ENCODE peak calls at places on chromosomes 1 and 21, in six cellular contexts. A is PC-9, E is Caco-2, Y is body of pancreas, F is epithelial cell of esophagus, I is choroid plexus epithelial cell. C is an unnamed sample.

GRCh38 chr1:67724928-67725560 is 40.0 kb downstream of the GADD45A start:
- DNase-seq in F (peak; percentile 80), Y (peak; percentile 42), I (peak; percentile 91), E (no peak), A (no peak), C (no peak)

GRCh38 chr21:44964381-44964780 is 24.6 kb downstream of the SLX9 start:
- DNase-seq in Y (no peak), A (no peak), E (no peak), I (no peak), F (no peak), C (no peak)

GRCh38 chr1:74425669-74426068 is 86.7 kb downstream of the LRRC53 start:
- DNase-seq in F (no peak), Y (no peak), E (no peak), A (no peak), I (no peak), C (no peak)

GRCh38 chr1:159200759-159201158 is 3.9 kb upstream of the ACKR1 start:
- DNase-seq in E (no peak), F (no peak), Y (no peak), A (no peak), I (no peak), C (no peak)

GRCh38 chr1:213369465-213369864 is 318.4 kb downstream of the RPS6KC1 start:
- DNase-seq in E (no peak), Y (no peak), I (peak; percentile 2), A (no peak), F (no peak), C (no peak)

GRCh38 chr1:44707112-44707881 is 23.7 kb downstream of the RNU5D-1 start:
- DNase-seq in Y (no peak), A (peak; percentile 90), E (no peak), F (peak; percentile 98), I (peak; percentile 81), C (no peak)

GRCh38 chr1:53682369-53682685 is 56.6 kb downstream of the GLIS1 start:
- DNase-seq in A (no peak), E (no peak), Y (no peak), I (no peak), F (no peak), C (no peak)

GRCh38 chr1:103529746-103530145 is 4.2 kb downstream of the RNPC3 start:
- DNase-seq in I (peak; percentile 69), E (no peak), Y (peak; percentile 65), F (peak; percentile 89), A (no peak), C (no peak)

GRCh38 chr1:22263359-22263758 is 120.5 kb upstream of the WNT4 start:
- DNase-seq in F (no peak), A (no peak), I (no peak), E (no peak), Y (no peak), C (no peak)

GRCh38 chr21:46564391-46564790 is 40.5 kb downstream of the S100B start:
- DNase-seq in E (no peak), I (no peak), F (no peak), Y (no peak), A (no peak), C (no peak)

GRCh38 chr1:246081138-246081702 is 425.9 kb downstream of the SMYD3 start:
- DNase-seq in I (no peak), F (no peak), E (no peak), A (no peak), Y (no peak), C (no peak)

GRCh38 chr1:164296172-164296571 is 262.8 kb upstream of the PBX1 start:
- DNase-seq in I (no peak), A (no peak), F (no peak), Y (no peak), E (no peak), C (no peak)
- H3K4me3 ChIP-seq in I (no peak overlapping the region), A (no peak overlapping the region), F (no peak overlapping the region), Y (no peak overlapping the region), E (no peak overlapping the region), C (no peak overlapping the region)

GRCh38 chr1:228125185-228125584 is 14.9 kb upstream of the GUK1 start:
- DNase-seq in F (no peak), Y (no peak), I (no peak), A (no peak), E (no peak), C (no peak)

GRCh38 chr1:228122921-228123441 is 13.9 kb upstream of the MRPL55 start:
- DNase-seq in Y (no peak), F (no peak), A (no peak), I (no peak), E (no peak), C (no peak)

GRCh38 chr1:228118040-228118439 is 8.9 kb upstream of the MRPL55 start:
- DNase-seq in I (no peak), A (no peak), E (no peak), F (no peak), Y (no peak), C (no peak)

GRCh38 chr1:228117335-228117734 is 8.2 kb upstream of the MRPL55 start:
- DNase-seq in Y (no peak), A (no peak), I (no peak), F (no peak), E (no peak), C (no peak)

GRCh38 chr1:228120351-228121091 is 11.4 kb upstream of the MRPL55 start:
- DNase-seq in Y (no peak), E (no peak), F (peak; percentile 46), A (no peak), I (no peak), C (no peak)
- TF ChIP-seq CTCF in Y (no peak), E (no peak), F (no peak), A (no peak), I (no peak), C (no peak)

DNA sequence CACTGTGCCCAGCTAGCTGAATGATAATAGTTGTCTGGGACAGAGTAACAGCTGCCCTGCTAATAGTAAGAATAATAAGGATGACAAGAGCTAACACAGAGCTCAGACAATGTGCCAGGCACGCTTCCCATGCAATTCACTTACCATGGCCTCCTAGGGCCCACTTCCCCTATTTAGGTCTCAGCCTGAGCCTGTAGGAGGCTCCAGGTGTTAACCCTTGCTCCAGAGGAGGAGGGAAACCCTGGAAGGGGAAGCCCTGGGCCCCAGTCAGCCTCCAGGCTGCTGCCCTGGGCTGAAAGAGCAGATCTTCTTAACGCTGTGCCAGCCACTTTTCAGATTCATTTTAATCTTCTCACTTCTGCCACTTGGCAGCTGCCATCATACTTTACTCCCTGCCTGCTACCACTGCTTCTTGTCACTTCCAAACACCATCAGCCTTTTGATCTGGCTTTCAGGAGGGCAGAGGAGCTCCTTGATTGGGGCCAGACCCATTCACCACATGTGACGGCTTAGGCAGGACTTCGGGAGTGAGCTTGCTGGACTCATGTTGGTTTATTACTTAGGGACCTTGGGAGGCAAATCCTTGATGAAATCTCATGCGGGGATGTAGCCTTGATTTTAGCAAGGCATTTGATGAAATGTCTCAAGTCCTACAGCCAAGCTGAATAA is 66.7 kb upstream of the PARP1 start:
- DNase-seq in E (peak; percentile 13), F (no peak), Y (no peak), I (no peak), A (no peak), C (no peak)
- H3K4me3 ChIP-seq in E (no peak overlapping the region), F (no peak overlapping the region), Y (no peak overlapping the region), I (no peak overlapping the region), A (no peak overlapping the region), C (no peak overlapping the region)

DNA sequence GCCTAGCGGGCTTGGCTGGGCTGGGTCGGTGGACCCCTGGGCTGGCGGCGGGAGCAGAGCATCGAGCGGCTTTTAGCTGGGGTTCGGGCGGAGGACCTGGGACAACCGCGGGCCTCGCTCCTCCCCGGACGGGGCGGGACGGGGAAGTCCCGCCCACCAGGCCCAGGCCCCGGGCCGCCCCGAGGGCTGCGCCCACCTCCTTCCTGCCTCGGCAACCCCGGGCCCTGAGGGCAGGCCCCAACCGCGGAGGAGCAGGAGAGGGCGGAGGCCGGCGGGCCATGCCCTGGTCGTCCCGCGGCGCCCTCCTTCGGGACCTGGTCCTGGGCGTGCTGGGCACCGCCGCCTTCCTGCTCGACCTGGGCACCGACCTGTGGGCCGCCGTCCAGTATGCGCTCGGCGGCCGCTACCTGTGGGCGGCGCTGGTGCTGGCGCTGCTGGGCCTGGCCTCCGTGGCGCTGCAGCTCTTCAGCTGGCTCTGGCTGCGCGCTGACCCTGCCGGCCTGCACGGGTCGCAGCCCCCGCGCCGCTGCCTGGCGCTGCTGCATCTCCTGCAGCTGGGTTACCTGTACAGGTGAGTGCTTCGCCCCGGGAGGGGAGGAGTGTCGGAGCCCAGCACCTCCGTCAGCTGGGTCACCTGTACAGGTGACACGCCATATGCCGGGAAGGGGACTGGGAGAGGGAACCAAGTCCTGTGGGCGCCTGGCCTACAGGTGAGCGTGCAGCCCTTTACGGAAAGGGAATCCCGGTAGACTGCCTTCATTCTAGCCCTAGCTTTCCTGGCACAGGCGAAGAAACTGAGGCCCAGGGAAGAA is at the start of gene XKR8:
- DNase-seq in F (peak; percentile 73), I (peak; percentile 60), Y (peak; percentile 87), E (peak; percentile 84), A (peak; percentile 56), C (peak; percentile 45)
- TF ChIP-seq CTCF in F (peak; percentile 23), I (peak; percentile 35), Y (peak; percentile 59), E (peak; percentile 35), A (peak; percentile 44), C (peak; percentile 85)

GRCh38 chr1:172442404-172442803 is 1.5 kb downstream of the PIGC start:
- DNase-seq in I (no peak), F (no peak), E (no peak), Y (no peak), A (no peak), C (no peak)
- H3K4me3 ChIP-seq in I (no peak overlapping the region), F (no peak overlapping the region), E (no peak overlapping the region), Y (no peak overlapping the region), A (peak overlapping the region; percentile 76), C (no peak overlapping the region)

DNA sequence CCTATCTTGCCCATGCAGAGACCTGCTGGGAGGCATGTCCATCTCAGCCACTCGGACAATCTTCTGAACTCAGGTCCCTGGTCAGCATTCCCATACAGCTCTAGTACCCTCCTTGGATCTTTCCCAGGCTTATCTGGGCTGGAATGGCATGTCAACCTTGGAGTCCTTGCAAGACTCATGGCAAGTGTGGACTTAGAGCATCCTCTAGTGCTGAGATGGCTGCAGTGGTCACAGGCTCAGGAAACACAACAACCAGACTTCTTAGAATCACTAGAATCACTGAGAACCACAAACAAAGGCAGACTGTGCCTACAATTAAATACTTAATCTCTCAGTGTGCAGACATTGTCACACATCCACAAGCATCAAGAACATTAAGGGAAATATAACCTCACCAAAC is 73.1 kb upstream of the TSHB start:
- DNase-seq in A (no peak), E (peak; percentile 11), I (peak; percentile 40), Y (no peak), F (peak; percentile 70), C (peak; percentile 27)
- TF ChIP-seq CTCF in A (peak; percentile 60), E (no peak), I (peak; percentile 45), Y (peak; percentile 20), F (peak; percentile 87), C (peak; percentile 82)

GRCh38 chr1:111535256-111536191 is 32.1 kb upstream of the ADORA3 start:
- DNase-seq in I (no peak), F (no peak), E (no peak), A (no peak), Y (no peak), C (no peak)

GRCh38 chr1:111541721-111542120 is 38.3 kb upstream of the ADORA3 start:
- DNase-seq in E (peak; percentile 28), I (peak; percentile 56), F (peak; percentile 72), Y (no peak), A (peak; percentile 88), C (no peak)

GRCh38 chr1:111540928-111541327 is 37.5 kb upstream of the ADORA3 start:
- DNase-seq in I (no peak), F (no peak), A (no peak), E (no peak), Y (no peak), C (no peak)

GRCh38 chr1:111542187-111542586 is 38.8 kb upstream of the ADORA3 start:
- DNase-seq in Y (no peak), F (no peak), A (no peak), I (no peak), E (peak; percentile 15), C (no peak)

GRCh38 chr1:111538343-111539035 is 35.1 kb upstream of the ADORA3 start:
- DNase-seq in A (peak; percentile 62), Y (no peak), F (no peak), I (peak; percentile 90), E (no peak), C (no peak)
- H3K4me3 ChIP-seq in A (no peak overlapping the region), Y (no peak overlapping the region), F (no peak overlapping the region), I (no peak overlapping the region), E (no peak overlapping the region), C (no peak overlapping the region)

C was measured in LNCaP clone FGC.